ENCODE peak calls at places on chromosome 21, in four cellular contexts. One of them, this sample, is unnamed.

GRCh38 chr21:42393443-42393950 is 2.4 kb downstream of the TMPRSS3 start:
- DNase-seq in Kasumi-1: no peak
- DNase-seq in activated CD4-positive, alpha-beta memory T cell treated with anti-CD3 and anti-CD28 coated beads, Interleukin-2, amount 10 ng/mL, durations not matched to agents 7 days and 5 days: no peak
- DNase-seq in HFF-Myc: no peak
- DNase-seq in this sample: no peak

GRCh38 chr21:41664881-41665765 is 101.7 kb downstream of the RIPK4 start:
- DNase-seq in Kasumi-1: no peak
- DNase-seq in activated CD4-positive, alpha-beta memory T cell treated with anti-CD3 and anti-CD28 coated beads, Interleukin-2, amount 10 ng/mL, durations not matched to agents 7 days and 5 days: no peak
- DNase-seq in HFF-Myc: no peak
- DNase-seq in this sample: peak

GRCh38 chr21:14084701-14085100 is 126.1 kb downstream of the LIPI start:
- DNase-seq in Kasumi-1: no peak
- DNase-seq in activated CD4-positive, alpha-beta memory T cell treated with anti-CD3 and anti-CD28 coated beads, Interleukin-2, amount 10 ng/mL, durations not matched to agents 7 days and 5 days: no peak
- DNase-seq in HFF-Myc: no peak
- DNase-seq in this sample: no peak

GRCh38 chr21:42566524-42567180 is 53.0 kb downstream of the SLC37A1 start:
- DNase-seq in Kasumi-1: no peak
- DNase-seq in activated CD4-positive, alpha-beta memory T cell treated with anti-CD3 and anti-CD28 coated beads, Interleukin-2, amount 10 ng/mL, durations not matched to agents 7 days and 5 days: no peak
- DNase-seq in HFF-Myc: no peak
- DNase-seq in this sample: no peak

GRCh38 chr21:39258207-39258606 is 55.2 kb downstream of the BRWD1 start:
- DNase-seq in Kasumi-1: no peak
- DNase-seq in activated CD4-positive, alpha-beta memory T cell treated with anti-CD3 and anti-CD28 coated beads, Interleukin-2, amount 10 ng/mL, durations not matched to agents 7 days and 5 days: no peak
- DNase-seq in HFF-Myc: no peak
- DNase-seq in this sample: no peak

GRCh38 chr21:35352066-35352770 is 303.1 kb upstream of the RUNX1 start:
- DNase-seq in Kasumi-1: no peak
- DNase-seq in activated CD4-positive, alpha-beta memory T cell treated with anti-CD3 and anti-CD28 coated beads, Interleukin-2, amount 10 ng/mL, durations not matched to agents 7 days and 5 days: no peak
- DNase-seq in HFF-Myc: no peak
- DNase-seq in this sample: no peak

GRCh38 chr21:35643176-35643575 is 417.1 kb downstream of the SETD4 start:
- DNase-seq in Kasumi-1: no peak
- DNase-seq in activated CD4-positive, alpha-beta memory T cell treated with anti-CD3 and anti-CD28 coated beads, Interleukin-2, amount 10 ng/mL, durations not matched to agents 7 days and 5 days: no peak
- DNase-seq in HFF-Myc: no peak
- DNase-seq in this sample: no peak

GRCh38 chr21:45472445-45473365 is 67.7 kb downstream of the COL18A1 start:
- DNase-seq in Kasumi-1: no peak
- DNase-seq in activated CD4-positive, alpha-beta memory T cell treated with anti-CD3 and anti-CD28 coated beads, Interleukin-2, amount 10 ng/mL, durations not matched to agents 7 days and 5 days: no peak
- DNase-seq in HFF-Myc: no peak
- DNase-seq in this sample: no peak

GRCh38 chr21:32994305-32994704 is 31.4 kb upstream of the OLIG2 start:
- DNase-seq in Kasumi-1: peak
- DNase-seq in activated CD4-positive, alpha-beta memory T cell treated with anti-CD3 and anti-CD28 coated beads, Interleukin-2, amount 10 ng/mL, durations not matched to agents 7 days and 5 days: no peak
- DNase-seq in HFF-Myc: no peak
- DNase-seq in this sample: no peak

GRCh38 chr21:27633631-27634030 is 666.7 kb upstream of the ADAMTS5 start:
- DNase-seq in Kasumi-1: no peak
- DNase-seq in activated CD4-positive, alpha-beta memory T cell treated with anti-CD3 and anti-CD28 coated beads, Interleukin-2, amount 10 ng/mL, durations not matched to agents 7 days and 5 days: no peak
- DNase-seq in HFF-Myc: no peak
- DNase-seq in this sample: no peak

GRCh38 chr21:34707876-34708325 is 39.1 kb downstream of the CLIC6 start:
- DNase-seq in Kasumi-1: peak
- DNase-seq in activated CD4-positive, alpha-beta memory T cell treated with anti-CD3 and anti-CD28 coated beads, Interleukin-2, amount 10 ng/mL, durations not matched to agents 7 days and 5 days: peak
- DNase-seq in HFF-Myc: no peak
- DNase-seq in this sample: no peak

GRCh38 chr21:24428539-24429186 is 1178.6 kb downstream of the MRPL39 start:
- DNase-seq in Kasumi-1: peak
- DNase-seq in activated CD4-positive, alpha-beta memory T cell treated with anti-CD3 and anti-CD28 coated beads, Interleukin-2, amount 10 ng/mL, durations not matched to agents 7 days and 5 days: peak
- DNase-seq in HFF-Myc: no peak
- DNase-seq in this sample: no peak

GRCh38 chr21:35084869-35085268 is 35.8 kb upstream of the RUNX1 start:
- DNase-seq in Kasumi-1: no peak
- DNase-seq in activated CD4-positive, alpha-beta memory T cell treated with anti-CD3 and anti-CD28 coated beads, Interleukin-2, amount 10 ng/mL, durations not matched to agents 7 days and 5 days: no peak
- DNase-seq in HFF-Myc: peak
- DNase-seq in this sample: peak

GRCh38 chr21:14451520-14451919 is 68.6 kb upstream of the HSPA13 start:
- DNase-seq in Kasumi-1: no peak
- DNase-seq in activated CD4-positive, alpha-beta memory T cell treated with anti-CD3 and anti-CD28 coated beads, Interleukin-2, amount 10 ng/mL, durations not matched to agents 7 days and 5 days: no peak
- DNase-seq in HFF-Myc: no peak
- DNase-seq in this sample: no peak

GRCh38 chr21:43803558-43804300 is 14.4 kb downstream of the RRP1 start:
- DNase-seq in Kasumi-1: no peak
- DNase-seq in activated CD4-positive, alpha-beta memory T cell treated with anti-CD3 and anti-CD28 coated beads, Interleukin-2, amount 10 ng/mL, durations not matched to agents 7 days and 5 days: no peak
- DNase-seq in HFF-Myc: no peak
- DNase-seq in this sample: no peak

GRCh38 chr21:42654179-42654912 is 925 bp downstream of the PDE9A start:
- DNase-seq in Kasumi-1: peak
- DNase-seq in activated CD4-positive, alpha-beta memory T cell treated with anti-CD3 and anti-CD28 coated beads, Interleukin-2, amount 10 ng/mL, durations not matched to agents 7 days and 5 days: no peak
- DNase-seq in HFF-Myc: no peak
- DNase-seq in this sample: no peak

GRCh38 chr21:46295177-46295711 is 9.1 kb downstream of the YBEY start:
- DNase-seq in Kasumi-1: no peak
- DNase-seq in activated CD4-positive, alpha-beta memory T cell treated with anti-CD3 and anti-CD28 coated beads, Interleukin-2, amount 10 ng/mL, durations not matched to agents 7 days and 5 days: no peak
- DNase-seq in HFF-Myc: peak
- DNase-seq in this sample: no peak

GRCh38 chr21:17921579-17922530 is 102.7 kb upstream of the C21orf91 start:
- DNase-seq in Kasumi-1: no peak
- DNase-seq in activated CD4-positive, alpha-beta memory T cell treated with anti-CD3 and anti-CD28 coated beads, Interleukin-2, amount 10 ng/mL, durations not matched to agents 7 days and 5 days: no peak
- DNase-seq in HFF-Myc: peak
- DNase-seq in this sample: peak

GRCh38 chr21:33230518-33231324 is 983 bp downstream of the IFNAR2 start:
- DNase-seq in Kasumi-1: peak
- DNase-seq in activated CD4-positive, alpha-beta memory T cell treated with anti-CD3 and anti-CD28 coated beads, Interleukin-2, amount 10 ng/mL, durations not matched to agents 7 days and 5 days: no peak
- DNase-seq in HFF-Myc: no peak
- DNase-seq in this sample: peak

GRCh38 chr21:45416619-45417018 is 11.7 kb downstream of the COL18A1 start:
- DNase-seq in Kasumi-1: no peak
- DNase-seq in activated CD4-positive, alpha-beta memory T cell treated with anti-CD3 and anti-CD28 coated beads, Interleukin-2, amount 10 ng/mL, durations not matched to agents 7 days and 5 days: no peak
- DNase-seq in HFF-Myc: no peak
- DNase-seq in this sample: no peak

GRCh38 chr21:45252448-45252925 is 35.2 kb downstream of the POFUT2 start:
- DNase-seq in Kasumi-1: no peak
- DNase-seq in activated CD4-positive, alpha-beta memory T cell treated with anti-CD3 and anti-CD28 coated beads, Interleukin-2, amount 10 ng/mL, durations not matched to agents 7 days and 5 days: no peak
- DNase-seq in HFF-Myc: no peak
- DNase-seq in this sample: no peak

GRCh38 chr21:41777934-41778815 is 11.3 kb upstream of the RIPK4 start:
- DNase-seq in Kasumi-1: peak
- DNase-seq in activated CD4-positive, alpha-beta memory T cell treated with anti-CD3 and anti-CD28 coated beads, Interleukin-2, amount 10 ng/mL, durations not matched to agents 7 days and 5 days: no peak
- DNase-seq in HFF-Myc: peak
- DNase-seq in this sample: no peak

GRCh38 chr21:31132574-31133242 is 94.4 kb upstream of the KRTAP19-8 start:
- DNase-seq in Kasumi-1: peak
- DNase-seq in activated CD4-positive, alpha-beta memory T cell treated with anti-CD3 and anti-CD28 coated beads, Interleukin-2, amount 10 ng/mL, durations not matched to agents 7 days and 5 days: peak
- DNase-seq in HFF-Myc: no peak
- DNase-seq in this sample: no peak

GRCh38 chr21:44295646-44296045 is 4.2 kb upstream of the PFKL start:
- DNase-seq in Kasumi-1: no peak
- DNase-seq in activated CD4-positive, alpha-beta memory T cell treated with anti-CD3 and anti-CD28 coated beads, Interleukin-2, amount 10 ng/mL, durations not matched to agents 7 days and 5 days: no peak
- DNase-seq in HFF-Myc: no peak
- DNase-seq in this sample: no peak

GRCh38 chr21:8989883-8990325 is 1531.5 kb upstream of the TPTE start:
- DNase-seq in Kasumi-1: no peak
- DNase-seq in activated CD4-positive, alpha-beta memory T cell treated with anti-CD3 and anti-CD28 coated beads, Interleukin-2, amount 10 ng/mL, durations not matched to agents 7 days and 5 days: no peak
- DNase-seq in HFF-Myc: no peak
- DNase-seq in this sample: no peak

GRCh38 chr21:42626171-42626570 is 27.2 kb upstream of the PDE9A start:
- DNase-seq in Kasumi-1: no peak
- DNase-seq in activated CD4-positive, alpha-beta memory T cell treated with anti-CD3 and anti-CD28 coated beads, Interleukin-2, amount 10 ng/mL, durations not matched to agents 7 days and 5 days: no peak
- DNase-seq in HFF-Myc: no peak
- DNase-seq in this sample: no peak

GRCh38 chr21:43333301-43334062 is 93.4 kb downstream of the SIK1 start:
- DNase-seq in Kasumi-1: peak
- DNase-seq in activated CD4-positive, alpha-beta memory T cell treated with anti-CD3 and anti-CD28 coated beads, Interleukin-2, amount 10 ng/mL, durations not matched to agents 7 days and 5 days: no peak
- DNase-seq in HFF-Myc: peak
- DNase-seq in this sample: peak

GRCh38 chr21:31447477-31447876 is 103.4 kb upstream of the TIAM1 start:
- DNase-seq in Kasumi-1: no peak
- DNase-seq in activated CD4-positive, alpha-beta memory T cell treated with anti-CD3 and anti-CD28 coated beads, Interleukin-2, amount 10 ng/mL, durations not matched to agents 7 days and 5 days: no peak
- DNase-seq in HFF-Myc: no peak
- DNase-seq in this sample: no peak

GRCh38 chr21:33289199-33289819 is 23.1 kb downstream of the IL10RB start:
- DNase-seq in Kasumi-1: no peak
- DNase-seq in activated CD4-positive, alpha-beta memory T cell treated with anti-CD3 and anti-CD28 coated beads, Interleukin-2, amount 10 ng/mL, durations not matched to agents 7 days and 5 days: no peak
- DNase-seq in HFF-Myc: no peak
- DNase-seq in this sample: no peak

GRCh38 chr21:41283211-41283818 is 33.3 kb upstream of the FAM3B start:
- DNase-seq in Kasumi-1: peak
- DNase-seq in activated CD4-positive, alpha-beta memory T cell treated with anti-CD3 and anti-CD28 coated beads, Interleukin-2, amount 10 ng/mL, durations not matched to agents 7 days and 5 days: peak
- DNase-seq in HFF-Myc: peak
- DNase-seq in this sample: peak

GRCh38 chr21:45332981-45333582 is 45.4 kb upstream of the POFUT2 start:
- DNase-seq in Kasumi-1: no peak
- DNase-seq in activated CD4-positive, alpha-beta memory T cell treated with anti-CD3 and anti-CD28 coated beads, Interleukin-2, amount 10 ng/mL, durations not matched to agents 7 days and 5 days: no peak
- DNase-seq in HFF-Myc: no peak
- DNase-seq in this sample: no peak

GRCh38 chr21:43331962-43332458 is 94.9 kb downstream of the SIK1 start:
- DNase-seq in Kasumi-1: no peak
- DNase-seq in activated CD4-positive, alpha-beta memory T cell treated with anti-CD3 and anti-CD28 coated beads, Interleukin-2, amount 10 ng/mL, durations not matched to agents 7 days and 5 days: no peak
- DNase-seq in HFF-Myc: no peak
- DNase-seq in this sample: no peak

GRCh38 chr21:42118121-42118795 is 47.1 kb downstream of the UMODL1 start:
- DNase-seq in Kasumi-1: peak
- DNase-seq in activated CD4-positive, alpha-beta memory T cell treated with anti-CD3 and anti-CD28 coated beads, Interleukin-2, amount 10 ng/mL, durations not matched to agents 7 days and 5 days: no peak
- DNase-seq in HFF-Myc: no peak
- DNase-seq in this sample: no peak

GRCh38 chr21:25578070-25578961 is 29.0 kb downstream of the MRPL39 start:
- DNase-seq in Kasumi-1: no peak
- DNase-seq in activated CD4-positive, alpha-beta memory T cell treated with anti-CD3 and anti-CD28 coated beads, Interleukin-2, amount 10 ng/mL, durations not matched to agents 7 days and 5 days: no peak
- DNase-seq in HFF-Myc: peak
- DNase-seq in this sample: no peak

GRCh38 chr21:16910435-16911165 is 602.2 kb upstream of the CXADR start:
- DNase-seq in Kasumi-1: no peak
- DNase-seq in activated CD4-positive, alpha-beta memory T cell treated with anti-CD3 and anti-CD28 coated beads, Interleukin-2, amount 10 ng/mL, durations not matched to agents 7 days and 5 days: no peak
- DNase-seq in HFF-Myc: no peak
- DNase-seq in this sample: no peak